ENCODE peak calls at places on chromosomes 11 and 22, in ten cellular contexts. One of them, this sample, is unnamed. For H3K4me1, the result is how much of the 10 kb centered on the place peaks cover.

GRCh38 chr11:117295438-117296137 is 4.4 kb downstream of the BACE1-AS start:
- DNase-seq in lung: no peak
- DNase-seq in IMR-90: no peak
- DNase-seq in SJSA1: no peak
- DNase-seq in aorta: no peak
- DNase-seq in ovary: no peak
- DNase-seq in spleen: no peak
- DNase-seq in stomach: no peak
- DNase-seq in CD8-positive, alpha-beta T cell: no peak
- DNase-seq in right lobe of liver: no peak
- DNase-seq in this sample: no peak

GRCh38 chr11:64762277-64762915 is 2.6 kb upstream of the PYGM start:
- DNase-seq in lung: no peak
- DNase-seq in IMR-90: no peak
- DNase-seq in SJSA1: no peak
- DNase-seq in aorta: no peak
- DNase-seq in ovary: no peak
- DNase-seq in spleen: peak
- DNase-seq in stomach: peak
- DNase-seq in CD8-positive, alpha-beta T cell: no peak
- DNase-seq in right lobe of liver: no peak
- DNase-seq in this sample: peak

GRCh38 chr11:9740202-9740881 is 76.5 kb downstream of the SWAP70 start:
- DNase-seq in lung: no peak
- DNase-seq in IMR-90: no peak
- DNase-seq in SJSA1: no peak
- DNase-seq in aorta: no peak
- DNase-seq in ovary: no peak
- DNase-seq in spleen: no peak
- DNase-seq in stomach: no peak
- DNase-seq in CD8-positive, alpha-beta T cell: no peak
- DNase-seq in right lobe of liver: no peak
- DNase-seq in this sample: no peak

GRCh38 chr11:106021967-106022794 is at the start of gene MSANTD4:
- DNase-seq in lung: peak
- DNase-seq in IMR-90: peak
- DNase-seq in SJSA1: peak
- DNase-seq in aorta: peak
- DNase-seq in ovary: peak
- DNase-seq in spleen: peak
- DNase-seq in stomach: peak
- DNase-seq in CD8-positive, alpha-beta T cell: peak
- DNase-seq in right lobe of liver: peak
- DNase-seq in this sample: peak

GRCh38 chr11:125141686-125142535 is 22.6 kb upstream of the PKNOX2 start:
- DNase-seq in lung: peak
- DNase-seq in IMR-90: peak
- DNase-seq in SJSA1: peak
- DNase-seq in aorta: peak
- DNase-seq in ovary: peak
- DNase-seq in spleen: peak
- DNase-seq in stomach: peak
- DNase-seq in CD8-positive, alpha-beta T cell: peak
- DNase-seq in right lobe of liver: peak
- DNase-seq in this sample: peak

GRCh38 chr11:65351511-65351910 is 3.0 kb upstream of the TIGD3 start:
- DNase-seq in lung: no peak
- DNase-seq in IMR-90: no peak
- DNase-seq in SJSA1: no peak
- DNase-seq in aorta: no peak
- DNase-seq in ovary: no peak
- DNase-seq in spleen: no peak
- DNase-seq in stomach: no peak
- DNase-seq in CD8-positive, alpha-beta T cell: no peak
- DNase-seq in right lobe of liver: no peak
- DNase-seq in this sample: no peak

GRCh38 chr11:121722431-121723256 is 269.9 kb upstream of the SORL1-AS1 start:
- DNase-seq in lung: peak
- DNase-seq in IMR-90: peak
- DNase-seq in SJSA1: no peak
- DNase-seq in aorta: peak
- DNase-seq in ovary: peak
- DNase-seq in spleen: no peak
- DNase-seq in stomach: peak
- DNase-seq in CD8-positive, alpha-beta T cell: no peak
- DNase-seq in right lobe of liver: peak
- DNase-seq in this sample: peak

GRCh38 chr11:75308116-75308515 is 43.3 kb downstream of the ARRB1 start:
- DNase-seq in lung: no peak
- DNase-seq in IMR-90: no peak
- DNase-seq in SJSA1: no peak
- DNase-seq in aorta: no peak
- DNase-seq in ovary: no peak
- DNase-seq in spleen: no peak
- DNase-seq in stomach: peak
- DNase-seq in CD8-positive, alpha-beta T cell: no peak
- DNase-seq in right lobe of liver: no peak
- DNase-seq in this sample: peak

GRCh38 chr11:33307984-33308383 is 50.8 kb downstream of the HIPK3 start:
- DNase-seq in lung: no peak
- DNase-seq in IMR-90: no peak
- DNase-seq in SJSA1: no peak
- DNase-seq in aorta: no peak
- DNase-seq in ovary: no peak
- DNase-seq in spleen: no peak
- DNase-seq in stomach: no peak
- DNase-seq in CD8-positive, alpha-beta T cell: no peak
- DNase-seq in right lobe of liver: no peak
- DNase-seq in this sample: no peak

GRCh38 chr11:33543823-33544222 is 156.8 kb downstream of the C11orf91 start:
- DNase-seq in lung: no peak
- DNase-seq in IMR-90: peak
- DNase-seq in SJSA1: no peak
- DNase-seq in aorta: no peak
- DNase-seq in ovary: no peak
- DNase-seq in spleen: no peak
- DNase-seq in stomach: no peak
- DNase-seq in CD8-positive, alpha-beta T cell: no peak
- DNase-seq in right lobe of liver: no peak
- DNase-seq in this sample: no peak

GRCh38 chr11:13354335-13354734 is 76.7 kb downstream of the BMAL1 start:
- DNase-seq in lung: no peak
- DNase-seq in IMR-90: peak
- DNase-seq in SJSA1: no peak
- DNase-seq in aorta: no peak
- DNase-seq in ovary: no peak
- DNase-seq in spleen: no peak
- DNase-seq in stomach: no peak
- DNase-seq in CD8-positive, alpha-beta T cell: no peak
- DNase-seq in right lobe of liver: no peak
- DNase-seq in this sample: no peak

DNA sequence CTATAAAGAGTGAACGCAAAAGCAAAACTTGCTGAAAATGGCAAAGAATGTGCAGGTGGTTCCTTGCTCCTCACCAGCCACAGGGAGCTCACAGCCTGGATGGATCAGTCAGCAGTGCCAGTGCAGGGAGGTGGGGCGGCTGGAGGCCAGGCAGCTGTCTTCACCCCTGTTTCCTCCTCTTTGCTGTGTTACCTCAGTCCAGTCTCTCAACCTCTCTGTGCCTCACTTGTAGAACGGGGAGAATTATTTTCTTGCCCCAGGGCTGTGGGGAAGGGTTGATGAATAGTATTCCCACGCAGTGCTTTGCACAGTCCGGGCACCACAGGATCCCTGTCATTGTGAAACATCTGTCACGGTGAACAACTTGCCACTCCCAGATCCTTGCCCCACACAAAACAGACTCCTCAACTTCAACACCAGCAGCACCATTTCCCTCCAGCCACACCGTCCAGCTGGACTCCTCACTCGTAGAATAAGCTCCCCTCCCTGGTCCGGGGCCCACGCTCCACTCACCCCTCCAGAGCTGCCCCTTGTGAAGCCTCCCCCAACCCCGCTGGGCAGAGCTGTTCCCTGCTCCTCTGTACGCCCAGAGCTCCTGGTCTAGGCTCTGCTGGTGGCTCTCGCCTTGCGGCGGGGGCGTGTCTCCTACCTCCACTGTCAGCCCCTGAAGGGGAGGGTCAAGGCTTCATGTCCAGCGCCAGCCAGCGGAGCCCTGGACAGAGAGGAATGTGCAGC is 27.7 kb downstream of the MPPED1 start:
- DNase-seq in lung: no peak
- DNase-seq in IMR-90: no peak
- DNase-seq in SJSA1: no peak
- DNase-seq in aorta: no peak
- DNase-seq in ovary: no peak
- DNase-seq in spleen: peak
- DNase-seq in stomach: no peak
- DNase-seq in CD8-positive, alpha-beta T cell: no peak
- DNase-seq in right lobe of liver: no peak
- DNase-seq in this sample: no peak
- H3K4me1 ChIP-seq in lung: under half
- H3K4me1 ChIP-seq in IMR-90: under half
- H3K4me1 ChIP-seq in SJSA1: under half
- H3K4me1 ChIP-seq in aorta: under half
- H3K4me1 ChIP-seq in ovary: under half
- H3K4me1 ChIP-seq in spleen: under half
- H3K4me1 ChIP-seq in stomach: under half
- H3K4me1 ChIP-seq in CD8-positive, alpha-beta T cell: under half
- H3K4me1 ChIP-seq in right lobe of liver: under half
- H3K4me1 ChIP-seq in this sample: under half

DNA sequence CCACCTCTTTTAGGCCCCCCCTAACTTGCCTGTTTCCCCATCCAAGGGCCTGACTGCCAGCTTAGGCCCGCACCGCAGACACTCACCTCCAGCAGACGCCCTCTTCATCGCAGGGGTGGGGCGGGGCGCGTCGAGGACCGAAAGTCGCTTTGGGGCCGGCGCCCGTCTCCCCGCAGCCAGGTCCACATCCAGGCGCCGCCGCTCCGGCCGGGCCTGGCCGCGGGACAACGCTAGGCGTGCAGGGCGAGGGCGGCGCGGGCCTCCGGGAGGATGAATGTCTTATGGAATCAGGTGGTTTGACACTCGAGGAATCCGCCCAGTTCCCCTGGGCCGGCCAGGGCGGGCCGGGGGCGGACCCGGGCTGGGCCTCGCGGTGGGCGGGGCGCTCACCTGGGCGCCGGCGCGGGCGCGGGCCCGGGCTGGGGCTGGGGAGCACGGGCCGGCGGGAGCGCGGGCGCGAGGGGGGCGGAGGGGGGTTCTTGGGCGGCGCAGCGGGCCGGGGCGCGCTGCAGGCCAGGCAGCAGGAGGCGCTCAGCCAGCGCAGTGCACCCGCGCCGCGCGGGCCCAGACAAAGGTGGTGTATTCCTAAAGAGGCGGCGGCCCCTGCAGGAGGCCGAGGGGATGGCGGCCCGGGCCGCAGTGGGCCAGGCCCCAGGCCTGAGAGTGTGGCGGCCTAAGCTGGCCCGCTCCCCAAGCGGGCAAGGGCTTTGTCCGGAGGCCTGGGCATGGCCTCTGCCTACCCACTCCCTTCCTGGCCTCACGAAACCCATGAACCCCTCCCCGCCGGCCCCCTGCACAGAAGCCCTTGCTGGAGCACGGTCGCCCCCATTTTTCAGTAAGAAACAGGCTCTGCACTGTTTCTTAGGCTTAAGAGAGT is 177.6 kb downstream of the IGLL1 start:
- DNase-seq in lung: peak
- DNase-seq in IMR-90: peak
- DNase-seq in SJSA1: no peak
- DNase-seq in aorta: peak
- DNase-seq in ovary: peak
- DNase-seq in spleen: peak
- DNase-seq in stomach: peak
- DNase-seq in CD8-positive, alpha-beta T cell: peak
- DNase-seq in right lobe of liver: peak
- DNase-seq in this sample: peak
- H3K27ac ChIP-seq in lung: no peak
- H3K27ac ChIP-seq in IMR-90: no peak
- H3K27ac ChIP-seq in SJSA1: peak
- H3K27ac ChIP-seq in aorta: no peak
- H3K27ac ChIP-seq in ovary: peak
- H3K27ac ChIP-seq in spleen: no peak
- H3K27ac ChIP-seq in stomach: peak
- H3K27ac ChIP-seq in CD8-positive, alpha-beta T cell: no peak
- H3K27ac ChIP-seq in right lobe of liver: no peak
- H3K27ac ChIP-seq in this sample: no peak

GRCh38 chr22:20419664-20419951 is 18.0 kb downstream of the SCARF2 start:
- DNase-seq in lung: no peak
- DNase-seq in IMR-90: no peak
- DNase-seq in SJSA1: no peak
- DNase-seq in aorta: peak
- DNase-seq in ovary: no peak
- DNase-seq in spleen: no peak
- DNase-seq in stomach: no peak
- DNase-seq in CD8-positive, alpha-beta T cell: no peak
- DNase-seq in right lobe of liver: no peak
- DNase-seq in this sample: no peak

GRCh38 chr22:20420157-20420842 is 17.3 kb downstream of the SCARF2 start:
- DNase-seq in lung: no peak
- DNase-seq in IMR-90: no peak
- DNase-seq in SJSA1: no peak
- DNase-seq in aorta: peak
- DNase-seq in ovary: no peak
- DNase-seq in spleen: peak
- DNase-seq in stomach: no peak
- DNase-seq in CD8-positive, alpha-beta T cell: no peak
- DNase-seq in right lobe of liver: no peak
- DNase-seq in this sample: no peak

GRCh38 chr22:20414450-20414849 is 20.5 kb downstream of the ZNF74 start:
- DNase-seq in lung: no peak
- DNase-seq in IMR-90: no peak
- DNase-seq in SJSA1: no peak
- DNase-seq in aorta: no peak
- DNase-seq in ovary: no peak
- DNase-seq in spleen: peak
- DNase-seq in stomach: no peak
- DNase-seq in CD8-positive, alpha-beta T cell: no peak
- DNase-seq in right lobe of liver: no peak
- DNase-seq in this sample: no peak

GRCh38 chr22:20421507-20421874 is 16.1 kb downstream of the SCARF2 start:
- DNase-seq in lung: no peak
- DNase-seq in IMR-90: no peak
- DNase-seq in SJSA1: no peak
- DNase-seq in aorta: peak
- DNase-seq in ovary: peak
- DNase-seq in spleen: no peak
- DNase-seq in stomach: no peak
- DNase-seq in CD8-positive, alpha-beta T cell: no peak
- DNase-seq in right lobe of liver: no peak
- DNase-seq in this sample: no peak

GRCh38 chr22:20418211-20418788 is 19.3 kb downstream of the SCARF2 start:
- DNase-seq in lung: peak
- DNase-seq in IMR-90: peak
- DNase-seq in SJSA1: peak
- DNase-seq in aorta: peak
- DNase-seq in ovary: peak
- DNase-seq in spleen: peak
- DNase-seq in stomach: peak
- DNase-seq in CD8-positive, alpha-beta T cell: peak
- DNase-seq in right lobe of liver: peak
- DNase-seq in this sample: peak
- H3K4me3 ChIP-seq in lung: no peak
- H3K4me3 ChIP-seq in IMR-90: peak
- H3K4me3 ChIP-seq in SJSA1: peak
- H3K4me3 ChIP-seq in aorta: no peak
- H3K4me3 ChIP-seq in ovary: peak
- H3K4me3 ChIP-seq in spleen: peak
- H3K4me3 ChIP-seq in stomach: peak
- H3K4me3 ChIP-seq in CD8-positive, alpha-beta T cell: peak
- H3K4me3 ChIP-seq in right lobe of liver: peak
- H3K4me3 ChIP-seq in this sample: no peak

GRCh38 chr11:70212227-70212811 is 9.2 kb downstream of the FADD start:
- DNase-seq in lung: no peak
- DNase-seq in IMR-90: no peak
- DNase-seq in SJSA1: no peak
- DNase-seq in aorta: peak
- DNase-seq in ovary: no peak
- DNase-seq in spleen: peak
- DNase-seq in stomach: peak
- DNase-seq in CD8-positive, alpha-beta T cell: no peak
- DNase-seq in right lobe of liver: no peak
- DNase-seq in this sample: no peak
- H3K4me1 ChIP-seq in lung: under half
- H3K4me1 ChIP-seq in IMR-90: under half
- H3K4me1 ChIP-seq in SJSA1: under half
- H3K4me1 ChIP-seq in aorta: under half
- H3K4me1 ChIP-seq in ovary: under half
- H3K4me1 ChIP-seq in spleen: under half
- H3K4me1 ChIP-seq in stomach: under half
- H3K4me1 ChIP-seq in CD8-positive, alpha-beta T cell: under half
- H3K4me1 ChIP-seq in right lobe of liver: under half
- H3K4me1 ChIP-seq in this sample: under half